ENCODE peak calls at places on chromosomes 12 and 14, in ten cellular contexts. N is ELF-1; X is NCI-H1417; Y is GM19239; O is frontal cortex; B is nucleus accumbens; H is pancreas; G is stimulated activated CD4-positive, alpha-beta T cell treated with anti-CD3 and anti-CD28 coated beads, Interleukin-15, amount 100 ng/mL, for 1 hour; Z is aorta; L is CD8-positive, alpha-beta memory T cell. C is an unnamed sample.

GRCh38 chr14:36827861-36828260 is 166.2 kb downstream of the PAX9 start:
- DNase-seq in N (no peak), X (no peak), Y (no peak), O (no peak), B (no peak), H (no peak), G (no peak), Z (no peak), L (no peak), C (no peak)

GRCh38 chr12:82958966-82959365 is 272.3 kb downstream of the TMTC2 start:
- DNase-seq in N (no peak), X (no peak), Y (no peak), O (no peak), B (no peak), H (no peak), G (no peak), Z (no peak), L (no peak), C (no peak)

GRCh38 chr12:26979733-26980132 is 34.5 kb downstream of the TM7SF3 start:
- DNase-seq in N (no peak), X (no peak), Y (no peak), O (no peak), B (no peak), H (no peak), G (no peak), Z (no peak), L (no peak), C (no peak)

GRCh38 chr12:1466481-1467260 is 127.7 kb downstream of the FBXL14 start:
- DNase-seq in N (peak), X (no peak), Y (no peak), O (no peak), B (no peak), H (no peak), G (no peak), Z (no peak), L (no peak), C (no peak)

GRCh38 chr14:103315368-103315911 is 18.6 kb upstream of the EIF5 start:
- DNase-seq in N (no peak), X (no peak), Y (no peak), O (no peak), B (no peak), H (no peak), G (no peak), Z (no peak), L (no peak), C (no peak)

GRCh38 chr12:38350342-38351181 is 34.0 kb downstream of the ALG10B start:
- DNase-seq in N (no peak), X (no peak), Y (no peak), O (no peak), B (no peak), H (no peak), G (no peak), Z (no peak), L (no peak), C (no peak)

GRCh38 chr12:48677782-48678181 is 4.3 kb downstream of the KANSL2 start:
- DNase-seq in N (no peak), X (no peak), Y (no peak), O (no peak), B (no peak), H (no peak), G (no peak), Z (no peak), L (no peak), C (no peak)

GRCh38 chr12:47729233-47729632 is 3.9 kb upstream of the ENDOU start:
- DNase-seq in N (no peak), X (no peak), Y (no peak), O (no peak), B (no peak), H (peak), G (no peak), Z (no peak), L (no peak), C (no peak)

GRCh38 chr12:128829870-128830504 is 6.2 kb upstream of the SLC15A4 start:
- DNase-seq in N (no peak), X (no peak), Y (no peak), O (no peak), B (no peak), H (no peak), G (no peak), Z (no peak), L (no peak), C (no peak)

GRCh38 chr14:91264151-91265150 is 19.9 kb upstream of the GPR68 start:
- DNase-seq in N (no peak), X (no peak), Y (no peak), O (no peak), B (no peak), H (peak), G (no peak), Z (no peak), L (peak), C (no peak)

GRCh38 chr14:23366163-23366921 is 1.4 kb upstream of the EFS start:
- DNase-seq in N (peak), X (no peak), Y (no peak), O (peak), B (peak), H (peak), G (no peak), Z (peak), L (no peak), C (no peak)

GRCh38 chr14:50334211-50334610 is 22.1 kb downstream of the DMAC2L start:
- DNase-seq in N (no peak), X (no peak), Y (no peak), O (no peak), B (no peak), H (no peak), G (no peak), Z (no peak), L (no peak), C (no peak)

GRCh38 chr14:94411638-94412037 is 23.2 kb upstream of the SERPINA1 start:
- DNase-seq in N (no peak), X (no peak), Y (no peak), O (no peak), B (no peak), H (no peak), G (no peak), Z (no peak), L (no peak), C (no peak)

GRCh38 chr12:79725987-79726386 is 35.2 kb upstream of the PAWR start:
- DNase-seq in N (no peak), X (no peak), Y (no peak), O (no peak), B (no peak), H (no peak), G (no peak), Z (no peak), L (no peak), C (no peak)

GRCh38 chr12:5003025-5003666 is 40.5 kb upstream of the KCNA5 start:
- DNase-seq in N (peak), X (peak), Y (peak), O (peak), B (peak), H (peak), G (no peak), Z (peak), L (no peak), C (peak)

GRCh38 chr12:2453076-2453806 is 341.5 kb upstream of the FKBP4 start:
- DNase-seq in N (no peak), X (no peak), Y (no peak), O (no peak), B (no peak), H (no peak), G (no peak), Z (no peak), L (no peak), C (no peak)

GRCh38 chr12:116426391-116427136 is 132.6 kb upstream of the MAP1LC3B2 start:
- DNase-seq in N (peak), X (no peak), Y (no peak), O (no peak), B (no peak), H (no peak), G (no peak), Z (peak), L (no peak), C (no peak)

GRCh38 chr14:53247596-53248370 is 94.7 kb upstream of the DDHD1 start:
- DNase-seq in N (no peak), X (peak), Y (no peak), O (no peak), B (no peak), H (peak), G (no peak), Z (no peak), L (no peak), C (no peak)

GRCh38 chr14:48936352-48936751 is 649.8 kb downstream of the RPS29 start:
- DNase-seq in N (no peak), X (no peak), Y (no peak), O (no peak), B (no peak), H (no peak), G (no peak), Z (no peak), L (no peak), C (no peak)

GRCh38 chr14:75879031-75879430 is 102.8 kb downstream of the TGFB3 start:
- DNase-seq in N (no peak), X (no peak), Y (no peak), O (no peak), B (no peak), H (no peak), G (no peak), Z (no peak), L (no peak), C (no peak)

GRCh38 chr12:60522684-60523083 is 926.9 kb downstream of the SLC16A7 start:
- DNase-seq in N (no peak), X (no peak), Y (no peak), O (no peak), B (no peak), H (no peak), G (no peak), Z (no peak), L (no peak), C (no peak)

GRCh38 chr14:105067140-105067968 is 2.1 kb upstream of the GPR132 start:
- DNase-seq in N (no peak), X (no peak), Y (no peak), O (no peak), B (no peak), H (no peak), G (peak), Z (no peak), L (peak), C (no peak)

GRCh38 chr14:55097894-55098560 is 31.0 kb upstream of the LGALS3 start:
- DNase-seq in N (no peak), X (peak), Y (peak), O (no peak), B (no peak), H (no peak), G (no peak), Z (no peak), L (peak), C (no peak)

GRCh38 chr14:78450945-78451344 is 280.8 kb downstream of the NRXN3 start:
- DNase-seq in N (no peak), X (no peak), Y (no peak), O (no peak), B (no peak), H (no peak), G (no peak), Z (no peak), L (no peak), C (no peak)

GRCh38 chr14:57405562-57405961 is 15.2 kb downstream of the NAA30 start:
- DNase-seq in N (no peak), X (no peak), Y (no peak), O (no peak), B (no peak), H (no peak), G (no peak), Z (no peak), L (no peak), C (no peak)

GRCh38 chr12:63989301-63989845 is 144.9 kb downstream of the SRGAP1 start:
- DNase-seq in N (no peak), X (peak), Y (no peak), O (no peak), B (no peak), H (no peak), G (no peak), Z (no peak), L (no peak), C (no peak)

GRCh38 chr14:68167717-68168087 is 348.1 kb downstream of the RAD51B start:
- DNase-seq in N (no peak), X (no peak), Y (no peak), O (no peak), B (no peak), H (no peak), G (no peak), Z (no peak), L (no peak), C (no peak)

GRCh38 chr12:49260831-49261363 is 4.0 kb upstream of the TUBA1C start:
- DNase-seq in N (no peak), X (no peak), Y (no peak), O (no peak), B (no peak), H (no peak), G (no peak), Z (no peak), L (no peak), C (no peak)

GRCh38 chr12:24943947-24944597 is 4.8 kb downstream of the BCAT1 start:
- DNase-seq in N (no peak), X (no peak), Y (no peak), O (no peak), B (no peak), H (no peak), G (no peak), Z (no peak), L (no peak), C (no peak)

GRCh38 chr12:6362383-6362782 is 13.0 kb downstream of the SCNN1A start:
- DNase-seq in N (no peak), X (no peak), Y (no peak), O (no peak), B (no peak), H (no peak), G (no peak), Z (peak), L (no peak), C (no peak)

GRCh38 chr14:101474563-101475467 is 86.5 kb upstream of the DIO3 start:
- DNase-seq in N (no peak), X (no peak), Y (no peak), O (no peak), B (no peak), H (peak), G (no peak), Z (peak), L (no peak), C (no peak)

GRCh38 chr12:88802307-88802706 is 222.0 kb upstream of the KITLG start:
- DNase-seq in N (no peak), X (no peak), Y (no peak), O (no peak), B (no peak), H (no peak), G (no peak), Z (no peak), L (no peak), C (no peak)

GRCh38 chr12:112303004-112303403 is 79.2 kb downstream of the HECTD4 start:
- DNase-seq in N (no peak), X (no peak), Y (peak), O (no peak), B (no peak), H (no peak), G (no peak), Z (no peak), L (peak), C (no peak)

GRCh38 chr12:20369164-20370000 is 1.0 kb downstream of the PDE3A start:
- DNase-seq in N (peak), X (peak), Y (no peak), O (peak), B (peak), H (peak), G (no peak), Z (peak), L (no peak), C (peak)

GRCh38 chr12:84910549-84911241 is 1.9 kb downstream of the SLC6A15 start:
- DNase-seq in N (peak), X (no peak), Y (no peak), O (no peak), B (no peak), H (peak), G (no peak), Z (no peak), L (no peak), C (peak)